ENCODE peak calls at places on chromosomes 12 and 14, in six cellular contexts. B, W, F, S, X and L are unnamed samples.
A peak's percentile ranks its signal among the peaks of the same experiment; 100 is the strongest.

GRCh38 chr12:51911788-51912711 is 4.7 kb downstream of the ACVRL1 start:
- DNase-seq in X (no peak), B (no peak), W (no peak), S (no peak), F (peak; percentile 18), L (no peak)

GRCh38 chr12:26327975-26328635 is 132.7 kb downstream of the SSPN start:
- DNase-seq in W (no peak), B (no peak), S (no peak), X (no peak), F (no peak), L (no peak)

GRCh38 chr12:22919883-22920282 is 294.9 kb downstream of the ETNK1 start:
- DNase-seq in W (no peak), X (no peak), B (no peak), F (no peak), S (no peak), L (no peak)

GRCh38 chr12:109591041-109591440 is 17.4 kb downstream of the MVK start:
- DNase-seq in X (no peak), B (no peak), W (no peak), F (no peak), S (no peak), L (no peak)

GRCh38 chr12:57887631-57888406 is 41.3 kb upstream of the CTDSP2 start:
- DNase-seq in F (no peak), X (no peak), B (no peak), W (no peak), S (peak; percentile 14), L (no peak)

GRCh38 chr12:119988440-119988787 is 622 bp upstream of the BICDL1 start:
- DNase-seq in F (no peak), S (no peak), W (no peak), B (no peak), X (peak; percentile 59), L (no peak)

GRCh38 chr14:67420102-67420739 is 8.3 kb upstream of the PLEK2 start:
- DNase-seq in F (peak; percentile 46), X (no peak), S (no peak), B (no peak), W (no peak), L (no peak)

GRCh38 chr12:22935090-22935489 is 310.1 kb downstream of the ETNK1 start:
- DNase-seq in F (peak; percentile 96), B (no peak), W (no peak), X (no peak), S (no peak), L (no peak)

GRCh38 chr14:51328089-51328941 is 88.3 kb downstream of the TMX1 start:
- DNase-seq in B (no peak), X (no peak), S (peak; percentile 32), W (no peak), F (no peak), L (no peak)

GRCh38 chr14:92386165-92386564 is 63.2 kb downstream of the SLC24A4 start:
- DNase-seq in B (no peak), F (no peak), W (no peak), S (no peak), X (no peak), L (no peak)

GRCh38 chr12:6818246-6819006 is 3.2 kb upstream of the GPR162 start:
- DNase-seq in W (no peak), F (no peak), S (no peak), B (no peak), X (no peak), L (no peak)

GRCh38 chr14:105315941-105316562 is 1.5 kb downstream of the PACS2 start:
- DNase-seq in F (no peak), X (no peak), W (no peak), S (no peak), B (peak; percentile 33), L (no peak)

GRCh38 chr14:106845286-106846087 is 1319.1 kb downstream of the TMEM121 start:
- DNase-seq in S (no peak), W (no peak), B (peak; percentile 73), X (peak; percentile 62), F (no peak), L (no peak)

GRCh38 chr14:37559386-37559785 is 35.7 kb downstream of the FOXA1 start:
- DNase-seq in F (no peak), X (no peak), W (no peak), S (no peak), B (no peak), L (no peak)

GRCh38 chr12:111557271-111558106 is 41.6 kb downstream of the ATXN2 start:
- DNase-seq in B (no peak), X (no peak), F (peak; percentile 45), S (no peak), W (no peak), L (no peak)

GRCh38 chr14:55136241-55136640 is 7.2 kb downstream of the LGALS3 start:
- DNase-seq in W (no peak), S (no peak), F (no peak), X (no peak), B (no peak), L (no peak)

GRCh38 chr14:102591372-102591943 is 991 bp upstream of the RCOR1 start:
- DNase-seq in B (no peak), F (peak; percentile 56), X (no peak), W (peak; percentile 38), S (peak; percentile 26), L (peak; percentile 55)

GRCh38 chr14:69324341-69324931 is 64.5 kb downstream of the GALNT16 start:
- DNase-seq in W (no peak), X (no peak), S (no peak), B (no peak), F (no peak), L (no peak)

GRCh38 chr14:22213110-22213509 is 375.9 kb downstream of the DAD1 start:
- DNase-seq in S (no peak), W (no peak), B (no peak), X (no peak), F (no peak), L (no peak)

GRCh38 chr14:99383457-99384428 is 96.9 kb downstream of the SETD3 start:
- DNase-seq in B (no peak), X (peak; percentile 25), F (no peak), S (no peak), W (no peak), L (no peak)

GRCh38 chr14:36676236-36676635 is 14.6 kb downstream of the PAX9 start:
- DNase-seq in X (no peak), B (no peak), W (no peak), S (no peak), F (no peak), L (no peak)

GRCh38 chr12:67155863-67156262 is 113.3 kb upstream of the CAND1 start:
- DNase-seq in X (no peak), B (no peak), S (no peak), W (no peak), F (peak; percentile 14), L (no peak)

DNA sequence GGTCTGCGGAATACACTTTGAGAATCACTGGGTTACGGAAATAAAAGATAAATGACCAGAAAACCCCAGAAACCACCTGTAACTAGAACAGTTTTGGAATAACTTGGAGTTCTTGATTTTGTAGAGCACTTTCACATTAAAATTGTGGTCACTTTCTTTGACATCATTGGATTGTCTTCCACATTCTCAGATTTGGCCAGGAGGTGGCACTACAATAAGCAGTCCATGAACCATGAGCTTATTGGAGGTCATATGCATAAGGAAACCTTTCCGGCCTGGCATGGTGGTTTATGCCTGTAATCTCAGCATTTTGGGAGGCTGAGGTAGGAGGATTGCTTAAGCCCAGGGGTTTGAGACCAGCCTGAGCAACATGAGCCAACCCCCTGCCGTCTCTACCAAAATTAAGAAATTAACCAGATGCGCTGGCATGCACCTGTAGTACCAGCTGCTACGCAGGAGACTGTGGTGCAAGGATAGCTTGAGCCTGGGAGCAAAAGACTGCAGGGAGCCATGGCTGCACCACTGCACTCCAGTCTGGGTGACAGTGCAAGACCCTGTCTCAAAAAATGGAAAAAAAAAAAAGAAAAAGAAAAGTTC is 107.7 kb upstream of the CAND1 start:
- DNase-seq in B (peak; percentile 36), W (no peak), X (peak; percentile 31), F (peak; percentile 62), S (peak; percentile 50), L (no peak)
- TF ChIP-seq CTCF in B (peak; percentile 43), W (no peak), X (peak; percentile 54), F (peak; percentile 70), S (no peak), L (no peak)

GRCh38 chr12:54217309-54217661 is 28.5 kb upstream of the SMUG1 start:
- DNase-seq in W (no peak), S (no peak), X (no peak), B (no peak), F (no peak), L (no peak)

GRCh38 chr12:54214553-54215374 is 26.0 kb upstream of the SMUG1 start:
- DNase-seq in X (peak; percentile 78), B (peak; percentile 82), F (peak; percentile 96), W (peak; percentile 62), S (peak; percentile 86), L (peak; percentile 93)

GRCh38 chr12:54215990-54216579 is 27.3 kb upstream of the SMUG1 start:
- DNase-seq in F (no peak), B (no peak), X (no peak), S (no peak), W (no peak), L (no peak)

GRCh38 chr12:54217774-54218221 is 29.0 kb upstream of the SMUG1 start:
- DNase-seq in S (no peak), F (peak; percentile 74), X (no peak), B (no peak), W (no peak), L (no peak)

DNA sequence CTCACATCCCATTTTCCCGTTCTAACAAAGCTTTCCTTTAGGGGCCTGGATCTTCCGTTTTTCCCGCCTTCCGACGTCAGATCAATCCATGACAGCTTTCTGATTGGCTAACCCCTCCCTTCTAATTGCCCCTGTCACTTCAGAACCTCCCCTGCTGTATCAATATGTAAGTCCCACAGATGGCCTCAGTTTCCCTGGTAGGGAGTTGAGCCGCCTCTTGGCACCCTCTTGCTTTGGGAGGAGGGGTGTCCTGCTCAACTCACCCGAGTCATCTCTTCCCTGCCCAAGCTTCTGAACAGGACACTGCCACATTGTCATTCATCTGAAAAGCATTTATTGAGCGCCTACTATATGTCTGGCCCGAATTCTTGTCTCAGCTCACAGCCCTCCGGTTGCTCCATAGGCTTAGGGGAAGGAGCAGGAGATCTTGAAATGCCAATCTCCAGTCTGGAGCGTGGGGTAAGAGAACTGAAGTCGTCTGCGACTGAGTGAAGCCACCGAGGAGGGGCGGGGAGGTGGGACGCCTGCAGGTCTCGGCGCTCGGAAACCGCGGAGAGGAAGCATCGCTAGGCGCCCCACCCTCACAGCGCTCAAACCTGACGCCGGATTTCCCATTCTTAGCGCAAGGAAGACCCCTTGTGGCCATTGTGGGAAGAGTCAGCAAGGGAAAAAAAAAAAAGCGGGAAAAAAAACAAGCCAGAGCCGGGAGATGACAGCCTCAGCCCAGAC is 28.0 kb upstream of the SMUG1 start:
- DNase-seq in X (peak; percentile 79), W (no peak), F (peak; percentile 97), B (peak; percentile 58), S (peak; percentile 60), L (peak; percentile 80)
- TF ChIP-seq CTCF in X (peak; percentile 73), W (peak; percentile 74), F (peak; percentile 92), B (peak; percentile 73), S (peak; percentile 57), L (peak; percentile 90)

GRCh38 chr12:5433081-5433839 is 1.4 kb downstream of the NTF3 start:
- DNase-seq in X (no peak), S (no peak), B (no peak), W (no peak), F (no peak), L (no peak)
- TF ChIP-seq CTCF in X (no peak), S (no peak), B (no peak), W (no peak), F (no peak), L (no peak)

DNA sequence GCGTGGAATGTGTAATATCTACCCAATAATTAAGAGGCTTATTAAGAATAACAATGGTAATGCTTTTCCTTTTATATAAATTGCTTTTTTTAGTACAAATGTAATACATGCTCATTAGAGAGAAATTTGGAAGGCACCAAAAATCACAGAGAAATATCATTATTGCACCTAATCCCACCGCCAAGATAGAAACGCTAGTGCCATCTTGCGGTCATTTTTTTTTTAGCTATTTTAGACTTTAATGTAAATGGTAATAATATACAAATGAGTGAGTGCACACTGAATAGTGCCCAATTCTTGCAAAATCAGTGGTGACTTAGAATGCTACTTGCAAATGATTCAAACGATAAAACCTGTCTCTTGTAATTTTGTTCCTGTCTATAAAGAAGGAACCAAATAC is 576.8 kb upstream of the TMEM132C start:
- DNase-seq in F (peak; percentile 30), W (no peak), X (no peak), B (no peak), S (no peak), L (no peak)
- TF ChIP-seq CTCF in F (peak; percentile 59), W (no peak), X (no peak), B (no peak), S (no peak), L (no peak)